ENCODE peak calls at places on chromosomes 13 and 19, in ten cellular contexts. X is M059J, K is upper lobe of left lung, I is fibroblast of pulmonary artery, W is Kasumi-1, U is RPMI8226, B is bronchial epithelial cell, M is aorta, C is GDM1, E is cardiac muscle cell. H is an unnamed sample.

GRCh38 chr19:47284324-47284899 is 9.7 kb downstream of the INAFM1 start:
- DNase-seq in K (no peak), I (peak), C (peak), U (peak), W (peak), B (peak), X (peak), M (no peak), E (peak), H (peak)

GRCh38 chr19:31979362-31979761 is 366.0 kb upstream of the ZNF507 start:
- DNase-seq in B (no peak), X (no peak), M (no peak), U (no peak), W (no peak), I (no peak), E (no peak), C (no peak), K (no peak), H (no peak)

GRCh38 chr19:48575931-48576622 is 24.1 kb downstream of the SULT2B1 start:
- DNase-seq in M (no peak), I (no peak), E (no peak), X (no peak), W (no peak), K (peak), B (no peak), U (no peak), C (no peak), H (no peak)

GRCh38 chr13:113669871-113670341 is 2.9 kb downstream of the GRK1 start:
- DNase-seq in U (no peak), W (no peak), X (no peak), M (peak), C (no peak), B (no peak), E (no peak), K (peak), I (no peak), H (no peak)

GRCh38 chr19:1063030-1063908 is 3.7 kb upstream of the ARHGAP45 start:
- DNase-seq in X (no peak), I (no peak), W (no peak), K (peak), U (peak), M (no peak), B (no peak), E (no peak), C (peak), H (peak)

GRCh38 chr13:63463782-63464610 is 2048.3 kb upstream of the PCDH20 start:
- DNase-seq in X (no peak), W (no peak), K (no peak), I (no peak), B (peak), U (peak), M (no peak), C (no peak), E (no peak), H (no peak)

GRCh38 chr13:20161275-20161950 is 561 bp upstream of the GJA3 start:
- DNase-seq in I (no peak), E (peak), X (no peak), K (peak), C (peak), M (no peak), U (peak), W (no peak), B (no peak), H (peak)

GRCh38 chr13:95184317-95184716 is 116.9 kb downstream of the ABCC4 start:
- DNase-seq in C (no peak), W (no peak), X (no peak), U (no peak), B (no peak), K (no peak), E (no peak), I (no peak), M (no peak), H (no peak)

GRCh38 chr13:48564046-48564445 is 31.2 kb upstream of the RCBTB2 start:
- DNase-seq in X (peak), M (no peak), E (no peak), W (no peak), K (no peak), C (no peak), I (no peak), U (no peak), B (peak), H (no peak)

GRCh38 chr19:7799640-7800355 is 30.2 kb upstream of the EVI5L start:
- DNase-seq in B (peak), K (peak), I (peak), X (peak), C (no peak), M (peak), U (peak), W (peak), E (peak), H (peak)

GRCh38 chr13:113013878-113014751 is 45.1 kb downstream of the MCF2L start:
- DNase-seq in I (no peak), M (no peak), B (peak), U (no peak), E (no peak), K (peak), C (no peak), X (no peak), W (no peak), H (no peak)

GRCh38 chr19:16920816-16921529 is 32.2 kb downstream of the F2RL3 start:
- DNase-seq in C (no peak), K (no peak), X (peak), M (no peak), B (peak), U (peak), W (no peak), E (peak), I (peak), H (no peak)

GRCh38 chr13:36395280-36395679 is 37.0 kb upstream of the CCNA1 start:
- DNase-seq in I (peak), U (no peak), M (no peak), W (peak), X (peak), K (no peak), E (peak), C (peak), B (peak), H (no peak)

GRCh38 chr19:16385821-16386220 is 61.2 kb downstream of the KLF2 start:
- DNase-seq in U (no peak), X (no peak), I (no peak), B (no peak), K (no peak), M (peak), E (no peak), C (no peak), W (no peak), H (no peak)

GRCh38 chr19:17830567-17831418 is 9.5 kb upstream of the INSL3 start:
- DNase-seq in B (peak), X (peak), C (no peak), E (peak), U (no peak), I (peak), W (no peak), K (peak), M (peak), H (peak)

GRCh38 chr13:51832471-51833152 is 12.4 kb downstream of the TMEM272 start:
- DNase-seq in B (no peak), M (no peak), I (peak), K (no peak), U (peak), W (peak), E (peak), X (peak), C (peak), H (peak)

GRCh38 chr13:67844544-67844943 is 614.4 kb upstream of the PCDH9 start:
- DNase-seq in I (no peak), X (no peak), K (no peak), M (no peak), U (no peak), B (no peak), C (no peak), W (no peak), E (no peak), H (no peak)

GRCh38 chr19:39126593-39127187 is 1.1 kb downstream of the PAK4 start:
- DNase-seq in B (peak), I (peak), C (no peak), M (no peak), K (no peak), E (peak), U (no peak), X (no peak), W (no peak), H (no peak)

GRCh38 chr13:45749026-45749759 is 47.1 kb downstream of the CBY2 start:
- DNase-seq in U (no peak), E (no peak), X (no peak), B (no peak), C (no peak), K (no peak), I (no peak), W (no peak), M (no peak), H (no peak)

GRCh38 chr13:113906566-113906965 is 42.7 kb upstream of the GAS6 start:
- DNase-seq in K (peak), U (peak), C (no peak), E (no peak), B (no peak), M (no peak), W (no peak), I (no peak), X (peak), H (no peak)

GRCh38 chr19:32458500-32459123 is 53.0 kb downstream of the DPY19L3 start:
- DNase-seq in U (no peak), C (no peak), E (peak), B (peak), M (no peak), K (no peak), X (no peak), I (peak), W (no peak), H (no peak)

GRCh38 chr19:850221-850978 is 1.7 kb upstream of the ELANE start:
- DNase-seq in B (no peak), M (peak), W (peak), K (peak), I (peak), C (no peak), U (peak), E (peak), X (peak), H (no peak)

GRCh38 chr19:10450853-10451609 is 30.7 kb downstream of the PDE4A start:
- DNase-seq in M (no peak), K (no peak), W (no peak), C (no peak), I (no peak), X (no peak), E (no peak), U (peak), B (no peak), H (no peak)

GRCh38 chr13:51070005-51070649 is 40.9 kb downstream of the C13orf42 start:
- DNase-seq in U (peak), W (peak), E (peak), X (peak), I (peak), M (peak), C (peak), B (peak), K (peak), H (peak)

GRCh38 chr13:77919351-77920294 is 992 bp upstream of the EDNRB start:
- DNase-seq in B (no peak), C (no peak), W (peak), K (peak), U (no peak), I (peak), X (no peak), M (peak), E (peak), H (no peak)